ENCODE peak calls at places on chromosome 13, in six cellular contexts. One of them, this sample, is unnamed.

GRCh38 chr13:33454844-33455256 is 169.3 kb upstream of the STARD13 start:
- DNase-seq in breast epithelium: no peak
- DNase-seq in PC-3: peak
- DNase-seq in CD8-positive, alpha-beta memory T cell: no peak
- DNase-seq in dorsolateral prefrontal cortex: no peak
- DNase-seq in lower lobe of right lung: no peak
- DNase-seq in this sample: no peak

GRCh38 chr13:23500858-23501257 is 67.4 kb upstream of the SACS start:
- DNase-seq in breast epithelium: no peak
- DNase-seq in PC-3: peak
- DNase-seq in CD8-positive, alpha-beta memory T cell: no peak
- DNase-seq in dorsolateral prefrontal cortex: no peak
- DNase-seq in lower lobe of right lung: no peak
- DNase-seq in this sample: no peak

GRCh38 chr13:24923305-24923640 is 159.3 kb downstream of the RNF17 start:
- DNase-seq in breast epithelium: no peak
- DNase-seq in PC-3: peak
- DNase-seq in CD8-positive, alpha-beta memory T cell: no peak
- DNase-seq in dorsolateral prefrontal cortex: no peak
- DNase-seq in lower lobe of right lung: no peak
- DNase-seq in this sample: no peak

GRCh38 chr13:67369895-67370660 is 139.9 kb upstream of the PCDH9 start:
- DNase-seq in breast epithelium: no peak
- DNase-seq in PC-3: peak
- DNase-seq in CD8-positive, alpha-beta memory T cell: no peak
- DNase-seq in dorsolateral prefrontal cortex: no peak
- DNase-seq in lower lobe of right lung: no peak
- DNase-seq in this sample: no peak

GRCh38 chr13:73535341-73535740 is 476.5 kb downstream of the KLF5 start:
- DNase-seq in breast epithelium: no peak
- DNase-seq in PC-3: peak
- DNase-seq in CD8-positive, alpha-beta memory T cell: no peak
- DNase-seq in dorsolateral prefrontal cortex: no peak
- DNase-seq in lower lobe of right lung: no peak
- DNase-seq in this sample: no peak

GRCh38 chr13:98285852-98286594 is 109.0 kb upstream of the RNF113B start:
- DNase-seq in breast epithelium: no peak
- DNase-seq in PC-3: no peak
- DNase-seq in CD8-positive, alpha-beta memory T cell: no peak
- DNase-seq in dorsolateral prefrontal cortex: no peak
- DNase-seq in lower lobe of right lung: no peak
- DNase-seq in this sample: no peak

GRCh38 chr13:74134777-74135305 is 637 bp upstream of the KLF12 start:
- DNase-seq in breast epithelium: peak
- DNase-seq in PC-3: peak
- DNase-seq in CD8-positive, alpha-beta memory T cell: peak
- DNase-seq in dorsolateral prefrontal cortex: no peak
- DNase-seq in lower lobe of right lung: peak
- DNase-seq in this sample: peak

GRCh38 chr13:43196171-43196611 is 172.8 kb downstream of the DNAJC15 start:
- DNase-seq in breast epithelium: no peak
- DNase-seq in PC-3: no peak
- DNase-seq in CD8-positive, alpha-beta memory T cell: no peak
- DNase-seq in dorsolateral prefrontal cortex: no peak
- DNase-seq in lower lobe of right lung: no peak
- DNase-seq in this sample: no peak

GRCh38 chr13:44230736-44231135 is 142.9 kb upstream of the SERP2 start:
- DNase-seq in breast epithelium: no peak
- DNase-seq in PC-3: peak
- DNase-seq in CD8-positive, alpha-beta memory T cell: no peak
- DNase-seq in dorsolateral prefrontal cortex: no peak
- DNase-seq in lower lobe of right lung: no peak
- DNase-seq in this sample: no peak

GRCh38 chr13:94495806-94496205 is 16.3 kb upstream of the DCT start:
- DNase-seq in breast epithelium: no peak
- DNase-seq in PC-3: no peak
- DNase-seq in CD8-positive, alpha-beta memory T cell: no peak
- DNase-seq in dorsolateral prefrontal cortex: no peak
- DNase-seq in lower lobe of right lung: no peak
- DNase-seq in this sample: no peak

GRCh38 chr13:42878721-42879120 is 97.3 kb downstream of the FAM216B start:
- DNase-seq in breast epithelium: no peak
- DNase-seq in PC-3: no peak
- DNase-seq in CD8-positive, alpha-beta memory T cell: no peak
- DNase-seq in dorsolateral prefrontal cortex: no peak
- DNase-seq in lower lobe of right lung: no peak
- DNase-seq in this sample: no peak

GRCh38 chr13:103067751-103068563 is 1.7 kb upstream of the SLC10A2 start:
- DNase-seq in breast epithelium: no peak
- DNase-seq in PC-3: peak
- DNase-seq in CD8-positive, alpha-beta memory T cell: no peak
- DNase-seq in dorsolateral prefrontal cortex: no peak
- DNase-seq in lower lobe of right lung: no peak
- DNase-seq in this sample: no peak

DNA sequence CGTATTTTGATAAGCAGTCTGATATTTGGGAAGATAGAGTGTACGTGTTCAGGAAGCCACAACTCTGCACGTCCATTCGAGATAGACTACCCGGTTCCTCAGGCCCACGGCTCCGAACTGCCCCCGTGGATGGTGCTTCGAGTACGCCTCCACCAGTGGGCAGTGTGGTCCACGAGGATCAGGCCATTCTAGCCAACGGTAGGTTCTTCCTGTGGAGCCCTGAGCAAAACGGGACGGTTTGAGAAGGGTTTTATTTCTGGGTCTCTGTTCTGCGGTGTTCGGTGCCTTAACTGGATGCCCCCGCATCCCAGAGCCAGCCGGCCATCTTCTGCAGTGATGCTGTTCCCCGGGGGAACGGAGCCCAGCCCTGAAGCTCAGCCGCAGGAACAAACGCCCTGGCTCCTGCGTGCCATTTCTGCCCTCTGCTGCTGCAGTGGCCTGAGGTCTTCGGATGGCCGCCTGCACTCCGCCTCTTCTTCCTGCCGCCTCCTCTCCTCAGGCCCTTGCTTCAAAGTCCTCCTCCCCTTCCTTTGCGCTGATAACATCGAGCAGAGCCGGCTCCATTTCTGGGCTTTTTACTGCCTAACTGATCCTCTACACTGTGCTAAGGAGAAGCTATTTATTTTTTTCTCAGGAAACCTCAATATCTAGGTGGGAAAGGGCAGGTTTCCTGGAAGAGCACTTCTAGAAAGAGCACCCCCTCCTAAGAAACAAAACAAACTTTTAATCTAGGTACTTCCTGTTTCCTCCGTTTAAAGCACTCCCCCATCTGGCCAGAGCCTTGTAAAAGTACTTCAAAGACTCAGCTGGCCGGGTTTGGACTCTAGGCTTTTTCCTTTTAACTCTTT is 36.2 kb upstream of the SLC46A3 start:
- DNase-seq in breast epithelium: no peak
- DNase-seq in PC-3: peak
- DNase-seq in CD8-positive, alpha-beta memory T cell: no peak
- DNase-seq in dorsolateral prefrontal cortex: no peak
- DNase-seq in lower lobe of right lung: no peak
- DNase-seq in this sample: no peak
- H3K4me3 ChIP-seq in breast epithelium: peak
- H3K4me3 ChIP-seq in PC-3: no peak
- H3K4me3 ChIP-seq in CD8-positive, alpha-beta memory T cell: peak
- H3K4me3 ChIP-seq in dorsolateral prefrontal cortex: no peak
- H3K4me3 ChIP-seq in lower lobe of right lung: peak
- H3K4me3 ChIP-seq in this sample: peak

DNA sequence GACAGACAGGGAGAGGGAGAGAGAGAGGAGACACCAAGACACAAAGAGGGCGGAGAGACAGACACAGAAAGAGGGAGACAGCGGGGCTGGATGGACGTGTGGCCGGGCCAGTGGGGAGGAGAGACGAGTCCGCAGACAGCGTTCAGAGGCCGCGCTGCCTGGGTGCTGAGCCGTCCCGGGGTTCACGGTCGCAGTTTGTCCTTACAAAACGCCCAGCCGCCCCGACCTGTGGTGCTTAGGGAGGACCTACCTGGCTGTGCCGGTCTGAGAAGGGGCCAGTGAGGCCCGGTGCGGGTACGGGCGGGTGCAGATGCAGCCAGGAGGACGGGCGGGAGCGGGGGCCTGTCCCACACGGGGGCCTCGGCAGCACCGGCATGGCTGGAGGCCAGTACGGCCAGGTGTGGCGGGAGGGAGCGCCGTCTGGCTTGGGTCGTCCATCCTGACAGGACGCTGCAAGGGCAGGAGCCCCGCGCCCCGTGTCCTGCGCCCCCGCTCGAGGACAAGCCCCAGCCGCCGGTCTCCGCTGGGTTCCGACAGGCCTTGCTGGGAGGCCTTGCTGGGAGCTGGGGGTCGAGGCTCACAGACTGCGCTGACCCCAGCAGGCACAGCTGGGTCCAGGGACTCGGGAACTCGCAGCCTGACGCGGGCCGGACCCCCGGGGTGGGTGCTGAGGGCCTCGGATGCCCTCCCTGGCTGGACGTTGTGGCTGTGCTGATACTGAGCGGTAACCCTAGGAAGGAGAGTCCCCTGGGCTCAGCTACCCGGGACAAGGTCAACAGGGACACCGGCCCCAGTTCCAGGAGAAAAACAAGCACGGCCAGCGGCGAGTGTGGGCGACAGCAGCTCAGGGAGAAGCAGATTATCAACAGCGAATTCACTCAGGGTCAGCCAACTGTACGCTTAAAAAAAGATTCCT is 5.3 kb upstream of the PROZ start:
- DNase-seq in breast epithelium: no peak
- DNase-seq in PC-3: peak
- DNase-seq in CD8-positive, alpha-beta memory T cell: no peak
- DNase-seq in dorsolateral prefrontal cortex: peak
- DNase-seq in lower lobe of right lung: peak
- DNase-seq in this sample: no peak
- H3K27ac ChIP-seq in breast epithelium: peak
- H3K27ac ChIP-seq in PC-3: no peak
- H3K27ac ChIP-seq in CD8-positive, alpha-beta memory T cell: peak
- H3K27ac ChIP-seq in dorsolateral prefrontal cortex: peak
- H3K27ac ChIP-seq in lower lobe of right lung: peak
- H3K27ac ChIP-seq in this sample: no peak

GRCh38 chr13:39599842-39600241 is 3.2 kb downstream of the LHFPL6 start:
- DNase-seq in breast epithelium: no peak
- DNase-seq in PC-3: no peak
- DNase-seq in CD8-positive, alpha-beta memory T cell: no peak
- DNase-seq in dorsolateral prefrontal cortex: no peak
- DNase-seq in lower lobe of right lung: no peak
- DNase-seq in this sample: no peak
- H3K4me3 ChIP-seq in breast epithelium: peak
- H3K4me3 ChIP-seq in PC-3: no peak
- H3K4me3 ChIP-seq in CD8-positive, alpha-beta memory T cell: no peak
- H3K4me3 ChIP-seq in dorsolateral prefrontal cortex: peak
- H3K4me3 ChIP-seq in lower lobe of right lung: peak
- H3K4me3 ChIP-seq in this sample: no peak

DNA sequence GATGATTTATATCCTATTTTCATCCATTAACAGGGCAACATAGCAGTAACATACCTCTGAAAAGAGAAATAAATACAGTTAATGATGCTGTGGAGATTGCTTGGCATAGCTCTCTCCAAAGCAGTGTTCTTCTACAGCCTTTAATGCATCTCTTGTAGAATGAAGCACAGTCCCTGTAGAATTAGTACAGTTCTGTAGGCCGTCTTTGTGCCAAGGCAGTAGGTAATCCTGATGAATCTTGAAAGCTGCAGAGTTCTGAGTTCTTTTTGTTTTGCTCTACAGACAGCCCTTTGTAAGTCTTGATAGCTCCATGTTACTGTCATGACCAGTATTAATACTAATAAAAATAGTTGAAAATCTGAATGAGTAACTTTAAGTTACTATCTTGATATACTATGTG is 184.2 kb downstream of the MAB21L1 start:
- DNase-seq in breast epithelium: no peak
- DNase-seq in PC-3: no peak
- DNase-seq in CD8-positive, alpha-beta memory T cell: no peak
- DNase-seq in dorsolateral prefrontal cortex: no peak
- DNase-seq in lower lobe of right lung: no peak
- DNase-seq in this sample: no peak
- H3K27ac ChIP-seq in breast epithelium: no peak
- H3K27ac ChIP-seq in PC-3: no peak
- H3K27ac ChIP-seq in CD8-positive, alpha-beta memory T cell: no peak
- H3K27ac ChIP-seq in dorsolateral prefrontal cortex: no peak
- H3K27ac ChIP-seq in lower lobe of right lung: no peak
- H3K27ac ChIP-seq in this sample: no peak

GRCh38 chr13:60584976-60585375 is 188.0 kb downstream of the TDRD3 start:
- DNase-seq in breast epithelium: no peak
- DNase-seq in PC-3: no peak
- DNase-seq in CD8-positive, alpha-beta memory T cell: no peak
- DNase-seq in dorsolateral prefrontal cortex: peak
- DNase-seq in lower lobe of right lung: no peak
- DNase-seq in this sample: no peak
- H3K4me3 ChIP-seq in breast epithelium: no peak
- H3K4me3 ChIP-seq in PC-3: no peak
- H3K4me3 ChIP-seq in CD8-positive, alpha-beta memory T cell: no peak
- H3K4me3 ChIP-seq in dorsolateral prefrontal cortex: no peak
- H3K4me3 ChIP-seq in lower lobe of right lung: no peak
- H3K4me3 ChIP-seq in this sample: no peak

GRCh38 chr13:40189426-40189825 is 477.0 kb downstream of the FOXO1 start:
- DNase-seq in breast epithelium: no peak
- DNase-seq in PC-3: no peak
- DNase-seq in CD8-positive, alpha-beta memory T cell: no peak
- DNase-seq in dorsolateral prefrontal cortex: no peak
- DNase-seq in lower lobe of right lung: no peak
- DNase-seq in this sample: no peak
- H3K27ac ChIP-seq in breast epithelium: peak
- H3K27ac ChIP-seq in PC-3: no peak
- H3K27ac ChIP-seq in CD8-positive, alpha-beta memory T cell: no peak
- H3K27ac ChIP-seq in dorsolateral prefrontal cortex: peak
- H3K27ac ChIP-seq in lower lobe of right lung: peak
- H3K27ac ChIP-seq in this sample: peak

GRCh38 chr13:40986328-40986856 is 32.7 kb downstream of the ELF1 start:
- DNase-seq in breast epithelium: no peak
- DNase-seq in PC-3: peak
- DNase-seq in CD8-positive, alpha-beta memory T cell: no peak
- DNase-seq in dorsolateral prefrontal cortex: no peak
- DNase-seq in lower lobe of right lung: no peak
- DNase-seq in this sample: no peak
- H3K4me3 ChIP-seq in breast epithelium: no peak
- H3K4me3 ChIP-seq in PC-3: no peak
- H3K4me3 ChIP-seq in CD8-positive, alpha-beta memory T cell: peak
- H3K4me3 ChIP-seq in dorsolateral prefrontal cortex: peak
- H3K4me3 ChIP-seq in lower lobe of right lung: peak
- H3K4me3 ChIP-seq in this sample: peak

GRCh38 chr13:20360041-20360491 is 127.9 kb upstream of the GJB6 start:
- DNase-seq in breast epithelium: no peak
- DNase-seq in PC-3: peak
- DNase-seq in CD8-positive, alpha-beta memory T cell: no peak
- DNase-seq in dorsolateral prefrontal cortex: no peak
- DNase-seq in lower lobe of right lung: no peak
- DNase-seq in this sample: no peak
- H3K27ac ChIP-seq in breast epithelium: no peak
- H3K27ac ChIP-seq in PC-3: peak
- H3K27ac ChIP-seq in CD8-positive, alpha-beta memory T cell: no peak
- H3K27ac ChIP-seq in dorsolateral prefrontal cortex: no peak
- H3K27ac ChIP-seq in lower lobe of right lung: no peak
- H3K27ac ChIP-seq in this sample: no peak

DNA sequence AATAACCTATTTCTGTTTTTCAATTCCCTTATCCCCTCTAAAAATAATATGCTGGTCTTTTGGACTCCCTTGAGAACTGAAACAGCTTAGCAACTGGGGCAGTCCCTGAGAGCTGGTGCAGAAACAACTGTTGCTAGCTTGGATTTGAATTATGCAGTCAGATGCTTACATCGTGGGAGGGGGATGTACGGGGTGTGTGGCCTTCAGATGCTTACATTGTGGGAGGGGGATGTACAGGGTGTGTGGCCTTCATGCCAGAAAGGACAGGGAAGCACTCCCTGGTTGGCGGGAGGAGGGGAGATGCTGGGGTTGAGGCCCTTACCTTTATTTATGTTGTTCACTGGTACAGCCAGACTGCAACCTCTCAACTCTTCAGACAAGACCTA is 25.6 kb downstream of the LRCH1 start:
- DNase-seq in breast epithelium: no peak
- DNase-seq in PC-3: no peak
- DNase-seq in CD8-positive, alpha-beta memory T cell: no peak
- DNase-seq in dorsolateral prefrontal cortex: no peak
- DNase-seq in lower lobe of right lung: no peak
- DNase-seq in this sample: no peak
- H3K4me3 ChIP-seq in breast epithelium: no peak
- H3K4me3 ChIP-seq in PC-3: no peak
- H3K4me3 ChIP-seq in CD8-positive, alpha-beta memory T cell: no peak
- H3K4me3 ChIP-seq in dorsolateral prefrontal cortex: no peak
- H3K4me3 ChIP-seq in lower lobe of right lung: no peak
- H3K4me3 ChIP-seq in this sample: no peak

This sample was measured in effector memory CD4-positive, alpha-beta T cell.